ENCODE peak calls at places on chromosomes 16 and 17, in nine cellular contexts. One of them, this sample, is unnamed.

GRCh38 chr17:80441133-80441578 is 26.2 kb downstream of the ENDOV start:
- DNase-seq in naive B cell: no peak
- DNase-seq in iris pigment epithelial cell: peak
- DNase-seq in tibial nerve: no peak
- DNase-seq in NCI-H2029: no peak
- DNase-seq in HEK293T: peak
- DNase-seq in HCT116: no peak
- DNase-seq in HS-27A: no peak
- DNase-seq in activated CD4-positive, alpha-beta T cell treated with anti-CD3 and anti-CD28 coated beads, Interleukin-2, amount 50 U/mL, for 24 hours: peak
- DNase-seq in this sample: no peak

GRCh38 chr17:74512624-74513084 is 18.6 kb downstream of the CD300LB start:
- DNase-seq in tibial nerve: no peak
- DNase-seq in HS-27A: no peak
- DNase-seq in HCT116: no peak
- DNase-seq in iris pigment epithelial cell: no peak
- DNase-seq in NCI-H2029: no peak
- DNase-seq in naive B cell: no peak
- DNase-seq in HEK293T: no peak
- DNase-seq in activated CD4-positive, alpha-beta T cell treated with anti-CD3 and anti-CD28 coated beads, Interleukin-2, amount 50 U/mL, for 24 hours: peak
- DNase-seq in this sample: peak

GRCh38 chr16:4184038-4184702 is 57.7 kb downstream of the SRL start:
- DNase-seq in HEK293T: no peak
- DNase-seq in NCI-H2029: no peak
- DNase-seq in HCT116: no peak
- DNase-seq in iris pigment epithelial cell: no peak
- DNase-seq in activated CD4-positive, alpha-beta T cell treated with anti-CD3 and anti-CD28 coated beads, Interleukin-2, amount 50 U/mL, for 24 hours: no peak
- DNase-seq in tibial nerve: no peak
- DNase-seq in HS-27A: no peak
- DNase-seq in naive B cell: no peak
- DNase-seq in this sample: no peak

GRCh38 chr16:62870554-62870953 is 834.3 kb upstream of the CDH8 start:
- DNase-seq in HEK293T: no peak
- DNase-seq in naive B cell: no peak
- DNase-seq in activated CD4-positive, alpha-beta T cell treated with anti-CD3 and anti-CD28 coated beads, Interleukin-2, amount 50 U/mL, for 24 hours: no peak
- DNase-seq in iris pigment epithelial cell: no peak
- DNase-seq in HCT116: no peak
- DNase-seq in HS-27A: no peak
- DNase-seq in NCI-H2029: no peak
- DNase-seq in tibial nerve: no peak
- DNase-seq in this sample: peak

GRCh38 chr17:41624208-41625101 is at the start of gene KRT17:
- DNase-seq in tibial nerve: no peak
- DNase-seq in HS-27A: no peak
- DNase-seq in HEK293T: no peak
- DNase-seq in NCI-H2029: no peak
- DNase-seq in activated CD4-positive, alpha-beta T cell treated with anti-CD3 and anti-CD28 coated beads, Interleukin-2, amount 50 U/mL, for 24 hours: no peak
- DNase-seq in HCT116: no peak
- DNase-seq in naive B cell: no peak
- DNase-seq in iris pigment epithelial cell: peak
- DNase-seq in this sample: no peak

GRCh38 chr16:50634947-50635346 is 46.2 kb downstream of the SNX20 start:
- DNase-seq in NCI-H2029: no peak
- DNase-seq in iris pigment epithelial cell: no peak
- DNase-seq in HS-27A: no peak
- DNase-seq in HCT116: no peak
- DNase-seq in naive B cell: no peak
- DNase-seq in tibial nerve: no peak
- DNase-seq in activated CD4-positive, alpha-beta T cell treated with anti-CD3 and anti-CD28 coated beads, Interleukin-2, amount 50 U/mL, for 24 hours: no peak
- DNase-seq in HEK293T: no peak
- DNase-seq in this sample: no peak

GRCh38 chr17:2704031-2704889 is 7.3 kb downstream of the CLUH start:
- DNase-seq in naive B cell: no peak
- DNase-seq in HS-27A: no peak
- DNase-seq in NCI-H2029: no peak
- DNase-seq in HCT116: no peak
- DNase-seq in activated CD4-positive, alpha-beta T cell treated with anti-CD3 and anti-CD28 coated beads, Interleukin-2, amount 50 U/mL, for 24 hours: no peak
- DNase-seq in tibial nerve: no peak
- DNase-seq in HEK293T: no peak
- DNase-seq in iris pigment epithelial cell: no peak
- DNase-seq in this sample: no peak

GRCh38 chr17:32518856-32519768 is 32.3 kb downstream of the CDK5R1 start:
- DNase-seq in iris pigment epithelial cell: peak
- DNase-seq in naive B cell: peak
- DNase-seq in activated CD4-positive, alpha-beta T cell treated with anti-CD3 and anti-CD28 coated beads, Interleukin-2, amount 50 U/mL, for 24 hours: no peak
- DNase-seq in tibial nerve: no peak
- DNase-seq in HCT116: no peak
- DNase-seq in NCI-H2029: peak
- DNase-seq in HEK293T: peak
- DNase-seq in HS-27A: no peak
- DNase-seq in this sample: no peak

GRCh38 chr16:66612422-66612821 is 7.9 kb downstream of the CMTM3 start:
- DNase-seq in NCI-H2029: no peak
- DNase-seq in iris pigment epithelial cell: no peak
- DNase-seq in activated CD4-positive, alpha-beta T cell treated with anti-CD3 and anti-CD28 coated beads, Interleukin-2, amount 50 U/mL, for 24 hours: no peak
- DNase-seq in HCT116: no peak
- DNase-seq in HS-27A: no peak
- DNase-seq in tibial nerve: no peak
- DNase-seq in HEK293T: no peak
- DNase-seq in naive B cell: no peak
- DNase-seq in this sample: no peak

GRCh38 chr17:74585711-74586110 is 6.4 kb downstream of the CD300LD start:
- DNase-seq in naive B cell: no peak
- DNase-seq in NCI-H2029: no peak
- DNase-seq in HCT116: no peak
- DNase-seq in HS-27A: no peak
- DNase-seq in HEK293T: no peak
- DNase-seq in activated CD4-positive, alpha-beta T cell treated with anti-CD3 and anti-CD28 coated beads, Interleukin-2, amount 50 U/mL, for 24 hours: no peak
- DNase-seq in iris pigment epithelial cell: no peak
- DNase-seq in tibial nerve: no peak
- DNase-seq in this sample: no peak

GRCh38 chr17:81518113-81518784 is 5.7 kb upstream of the ACTG1 start:
- DNase-seq in HEK293T: no peak
- DNase-seq in HS-27A: no peak
- DNase-seq in tibial nerve: no peak
- DNase-seq in naive B cell: no peak
- DNase-seq in iris pigment epithelial cell: no peak
- DNase-seq in activated CD4-positive, alpha-beta T cell treated with anti-CD3 and anti-CD28 coated beads, Interleukin-2, amount 50 U/mL, for 24 hours: no peak
- DNase-seq in HCT116: no peak
- DNase-seq in NCI-H2029: no peak
- DNase-seq in this sample: no peak

GRCh38 chr17:5500804-5501391 is 14.5 kb downstream of the MIS12 start:
- DNase-seq in HEK293T: peak
- DNase-seq in HCT116: no peak
- DNase-seq in activated CD4-positive, alpha-beta T cell treated with anti-CD3 and anti-CD28 coated beads, Interleukin-2, amount 50 U/mL, for 24 hours: peak
- DNase-seq in naive B cell: peak
- DNase-seq in tibial nerve: peak
- DNase-seq in iris pigment epithelial cell: peak
- DNase-seq in NCI-H2029: peak
- DNase-seq in HS-27A: no peak
- DNase-seq in this sample: no peak

This sample was measured in AML-193.